ENCODE peak calls at places on chromosomes 2 and 18, in ten cellular contexts. J is EL; G is HTR-8/SVneo; V is posterior cingulate gyrus; F is SHP77 treated with DMSO at 0.1 percent for 48 hours; T is neural crest cell; Y is posterior vena cava; L is GM12878; A is activated T-cell treated with anti-CD3 and anti-CD28 coated beads, Interleukin-2, amount 50 U/mL, for 72 hours; O is GM12891. I is an unnamed sample.

GRCh38 chr2:43461461-43462073 is 134.3 kb downstream of the THADA start:
- DNase-seq in O (peak), T (no peak), A (no peak), L (peak), J (no peak), V (no peak), G (no peak), Y (no peak), F (no peak), I (no peak)

GRCh38 chr18:74549591-74550104 is 15.3 kb downstream of the CNDP1 start:
- DNase-seq in O (no peak), G (no peak), T (no peak), J (no peak), Y (no peak), V (no peak), F (no peak), L (no peak), A (no peak), I (no peak)

GRCh38 chr2:99285521-99285920 is 15.5 kb downstream of the LYG1 start:
- DNase-seq in Y (no peak), O (no peak), V (no peak), T (no peak), L (no peak), A (no peak), G (no peak), F (no peak), J (no peak), I (no peak)

GRCh38 chr2:236879416-236879963 is 206.2 kb upstream of the COPS8 start:
- DNase-seq in G (no peak), A (no peak), V (no peak), J (no peak), T (no peak), O (no peak), L (no peak), Y (no peak), F (no peak), I (no peak)

GRCh38 chr2:109055435-109055834 is 66.4 kb upstream of the EDAR start:
- DNase-seq in O (no peak), F (no peak), A (no peak), J (no peak), L (no peak), T (no peak), V (peak), G (no peak), Y (no peak), I (no peak)

GRCh38 chr2:157291018-157291417 is 33.5 kb downstream of the GALNT5 start:
- DNase-seq in A (no peak), Y (no peak), O (no peak), F (no peak), L (no peak), T (no peak), V (no peak), G (no peak), J (no peak), I (no peak)

GRCh38 chr2:501130-501529 is 176.1 kb downstream of the TMEM18 start:
- DNase-seq in G (no peak), L (no peak), T (peak), Y (no peak), A (no peak), F (no peak), O (no peak), V (no peak), J (no peak), I (no peak)

GRCh38 chr2:182186132-182186735 is 200.6 kb downstream of the PPP1R1C start:
- DNase-seq in V (no peak), G (peak), J (peak), A (no peak), O (peak), L (no peak), Y (no peak), F (peak), T (no peak), I (no peak)

GRCh38 chr2:128447538-128447885 is 128.8 kb upstream of the HS6ST1 start:
- DNase-seq in J (no peak), Y (no peak), G (no peak), V (no peak), T (no peak), O (no peak), L (no peak), A (no peak), F (no peak), I (peak)

GRCh38 chr18:56166914-56167313 is 471.5 kb downstream of the TXNL1 start:
- DNase-seq in V (no peak), Y (no peak), O (no peak), J (no peak), F (no peak), L (no peak), G (no peak), T (no peak), A (no peak), I (no peak)

GRCh38 chr2:220434365-220434764 is 806.9 kb downstream of the SLC4A3 start:
- DNase-seq in Y (no peak), L (no peak), A (no peak), J (peak), O (no peak), T (no peak), V (no peak), F (no peak), G (peak), I (no peak)

GRCh38 chr2:172711110-172711509 is 24.5 kb upstream of the RAPGEF4 start:
- DNase-seq in L (no peak), F (no peak), V (no peak), J (no peak), O (no peak), G (no peak), A (no peak), Y (no peak), T (no peak), I (no peak)

GRCh38 chr2:187826023-187826422 is 271.8 kb upstream of the TFPI start:
- DNase-seq in O (no peak), Y (no peak), A (no peak), G (peak), T (no peak), L (no peak), V (no peak), J (peak), F (no peak), I (no peak)

GRCh38 chr2:99448556-99448955 is 41.3 kb downstream of the REV1 start:
- DNase-seq in F (no peak), V (no peak), O (no peak), G (no peak), Y (no peak), T (no peak), L (no peak), A (no peak), J (peak), I (no peak)

GRCh38 chr2:12287220-12287751 is 429.4 kb upstream of the TRIB2 start:
- DNase-seq in V (no peak), F (no peak), O (no peak), T (no peak), Y (no peak), G (no peak), J (peak), A (no peak), L (no peak), I (no peak)

GRCh38 chr2:16662440-16662839 is 3.2 kb downstream of the CYRIA start:
- DNase-seq in O (no peak), T (no peak), J (no peak), F (no peak), Y (peak), V (no peak), A (no peak), G (no peak), L (no peak), I (no peak)

GRCh38 chr2:167135691-167136090 is 247.4 kb downstream of the XIRP2 start:
- DNase-seq in G (no peak), F (no peak), Y (no peak), J (no peak), O (no peak), V (no peak), A (no peak), T (no peak), L (no peak), I (no peak)

GRCh38 chr2:38187416-38188127 is 111.6 kb upstream of the CYP1B1 start:
- DNase-seq in Y (peak), O (no peak), A (no peak), L (no peak), G (no peak), F (no peak), V (no peak), J (peak), T (no peak), I (peak)

GRCh38 chr2:163345795-163346573 is 389.8 kb downstream of the FIGN start:
- DNase-seq in G (peak), O (no peak), T (peak), J (peak), L (peak), F (peak), V (peak), A (peak), Y (no peak), I (no peak)

GRCh38 chr18:60663060-60663989 is 290.8 kb upstream of the MC4R start:
- DNase-seq in O (no peak), V (peak), A (no peak), G (no peak), Y (no peak), L (no peak), F (no peak), J (no peak), T (no peak), I (no peak)

GRCh38 chr18:77701977-77702376 is 452.3 kb downstream of the GALR1 start:
- DNase-seq in Y (no peak), T (no peak), G (no peak), L (no peak), J (no peak), O (no peak), V (no peak), F (no peak), A (no peak), I (no peak)

GRCh38 chr2:152647417-152648010 is 69.7 kb downstream of the PRPF40A start:
- DNase-seq in T (no peak), V (peak), L (no peak), G (no peak), Y (peak), A (no peak), J (peak), O (no peak), F (no peak), I (peak)

GRCh38 chr2:48734576-48735303 is 20.8 kb downstream of the LHCGR start:
- DNase-seq in T (no peak), O (no peak), J (peak), L (no peak), V (peak), A (no peak), F (no peak), G (no peak), Y (no peak), I (no peak)

GRCh38 chr2:237886702-237887481 is 27.5 kb downstream of the RAMP1 start:
- DNase-seq in T (no peak), F (peak), Y (peak), G (no peak), V (peak), O (no peak), J (no peak), L (no peak), A (no peak), I (no peak)

GRCh38 chr2:63740943-63741342 is 100.8 kb upstream of the UGP2 start:
- DNase-seq in L (no peak), J (no peak), T (no peak), A (no peak), V (no peak), O (no peak), F (no peak), G (no peak), Y (no peak), I (no peak)

GRCh38 chr2:112800881-112801583 is 16.7 kb upstream of the IL1A start:
- DNase-seq in A (no peak), O (no peak), G (no peak), V (no peak), J (no peak), L (no peak), F (no peak), T (no peak), Y (no peak), I (no peak)

GRCh38 chr2:109046925-109047508 is 58.0 kb upstream of the EDAR start:
- DNase-seq in G (no peak), J (no peak), L (peak), F (no peak), Y (no peak), V (no peak), T (no peak), A (peak), O (no peak), I (no peak)

GRCh38 chr2:181307203-181307991 is 149.8 kb upstream of the ITGA4 start:
- DNase-seq in T (no peak), F (no peak), V (no peak), J (no peak), A (no peak), O (no peak), L (no peak), G (no peak), Y (no peak), I (no peak)

GRCh38 chr2:205883965-205884364 is 201.7 kb downstream of the NRP2 start:
- DNase-seq in F (peak), V (no peak), A (no peak), L (no peak), T (no peak), G (no peak), Y (no peak), J (no peak), O (no peak), I (no peak)

GRCh38 chr2:240325654-240326031 is 109.8 kb upstream of the GPC1 start:
- DNase-seq in V (peak), F (no peak), T (no peak), A (no peak), Y (peak), J (no peak), L (no peak), G (no peak), O (no peak), I (no peak)

I was measured in stomach.